ENCODE peak calls at places on chromosome 14, in eight cellular contexts. Q is brain microvascular endothelial cell; O is right lobe of liver; K is naive thymus-derived CD4-positive, alpha-beta T cell; G is fibroblast of lung; Y is ovary; J is lower lobe of right lung; T is upper lobe of right lung. N is an unnamed sample.
A peak's percentile ranks its signal among the peaks of the same experiment; 100 is the strongest.

GRCh38 chr14:80047761-80048160 is 163.5 kb downstream of the DIO2 start:
- DNase-seq in K (no peak), Q (peak; percentile 5), T (no peak), O (no peak), Y (no peak), G (no peak), J (no peak), N (no peak)

GRCh38 chr14:65080954-65081747 is 21.2 kb downstream of the MAX start:
- DNase-seq in O (no peak), Y (no peak), G (no peak), Q (peak; percentile 19), J (no peak), T (no peak), K (no peak), N (no peak)

GRCh38 chr14:33848706-33849454 is 102.0 kb downstream of the EGLN3 start:
- DNase-seq in O (peak; percentile 51), K (no peak), Q (peak; percentile 63), T (no peak), G (peak; percentile 20), J (no peak), Y (no peak), N (peak; percentile 77)

GRCh38 chr14:77053046-77053841 is 24.7 kb upstream of the IRF2BPL start:
- DNase-seq in K (peak; percentile 76), G (peak; percentile 79), T (peak; percentile 90), Q (no peak), Y (peak; percentile 78), O (peak; percentile 78), J (peak; percentile 85), N (peak; percentile 92)

GRCh38 chr14:68401855-68402254 is 391.0 kb downstream of the ZFP36L1 start:
- DNase-seq in O (no peak), G (no peak), Y (no peak), Q (no peak), K (no peak), T (no peak), J (no peak), N (no peak)

GRCh38 chr14:74649167-74649566 is 37.1 kb upstream of the LTBP2 start:
- DNase-seq in K (no peak), O (no peak), Q (no peak), G (no peak), Y (no peak), T (no peak), J (no peak), N (no peak)

GRCh38 chr14:93778856-93779629 is 9.2 kb downstream of the PRIMA1 start:
- DNase-seq in K (no peak), J (no peak), Q (no peak), G (no peak), Y (no peak), O (no peak), T (no peak), N (no peak)

GRCh38 chr14:72906879-72907278 is 13.0 kb upstream of the DPF3 start:
- DNase-seq in T (no peak), Q (no peak), K (no peak), G (no peak), O (no peak), Y (no peak), J (no peak), N (no peak)

GRCh38 chr14:76525106-76525825 is 149.3 kb downstream of the ESRRB start:
- DNase-seq in G (no peak), J (no peak), O (no peak), Q (no peak), T (no peak), Y (no peak), K (no peak), N (no peak)

GRCh38 chr14:94158239-94158888 is 15.8 kb upstream of the PPP4R4 start:
- DNase-seq in O (no peak), T (no peak), Y (no peak), J (no peak), G (no peak), Q (no peak), K (peak; percentile 59), N (no peak)

GRCh38 chr14:100472094-100472455 is 115.1 kb downstream of the BEGAIN start:
- DNase-seq in Q (no peak), O (no peak), Y (no peak), K (no peak), J (no peak), T (no peak), G (no peak), N (no peak)

GRCh38 chr14:29851397-29851796 is 76.2 kb downstream of the PRKD1 start:
- DNase-seq in O (no peak), J (no peak), Q (peak; percentile 3), Y (no peak), K (no peak), G (no peak), T (no peak), N (no peak)

GRCh38 chr14:77848031-77848430 is 48.1 kb downstream of the ADCK1 start:
- DNase-seq in O (no peak), G (peak; percentile 24), J (no peak), Q (no peak), Y (no peak), T (no peak), K (no peak), N (no peak)

GRCh38 chr14:71175491-71175890 is 268.2 kb downstream of the PCNX1 start:
- DNase-seq in T (no peak), G (no peak), O (peak; percentile 38), K (no peak), Y (no peak), Q (no peak), J (no peak), N (peak; percentile 12)

GRCh38 chr14:53947452-53948180 is 9.0 kb downstream of the BMP4 start:
- DNase-seq in G (no peak), T (no peak), Y (no peak), J (no peak), K (no peak), Q (no peak), O (no peak), N (no peak)

GRCh38 chr14:61965030-61965745 is 203.0 kb downstream of the SNAPC1 start:
- DNase-seq in Y (no peak), K (no peak), T (no peak), G (peak; percentile 96), Q (peak; percentile 75), O (no peak), J (no peak), N (no peak)

GRCh38 chr14:38616959-38617358 is 361.1 kb upstream of the CLEC14A start:
- DNase-seq in G (no peak), Q (no peak), K (no peak), T (peak; percentile 63), Y (no peak), J (peak; percentile 60), O (no peak), N (no peak)

GRCh38 chr14:63470877-63471565 is 72.2 kb downstream of the PPP2R5E start:
- DNase-seq in Q (no peak), J (no peak), T (no peak), O (no peak), Y (no peak), G (peak; percentile 85), K (no peak), N (no peak)

GRCh38 chr14:53628747-53629146 is 327.9 kb downstream of the BMP4 start:
- DNase-seq in T (no peak), K (no peak), Q (no peak), J (no peak), O (no peak), G (no peak), Y (no peak), N (no peak)

GRCh38 chr14:77320238-77320935 is at the start of gene POMT2:
- DNase-seq in J (peak; percentile 95), G (peak; percentile 82), T (peak; percentile 97), Q (peak; percentile 89), K (peak; percentile 90), Y (peak; percentile 92), O (peak; percentile 96), N (peak; percentile 97)

GRCh38 chr14:68439741-68440140 is 353.1 kb downstream of the ZFP36L1 start:
- DNase-seq in Q (no peak), Y (no peak), O (no peak), T (no peak), G (no peak), J (no peak), K (no peak), N (no peak)

GRCh38 chr14:69662636-69663321 is 51.4 kb downstream of the SUSD6 start:
- DNase-seq in O (no peak), T (no peak), J (no peak), Y (no peak), G (no peak), K (no peak), Q (no peak), N (no peak)

GRCh38 chr14:69660344-69661193 is 49.2 kb downstream of the SUSD6 start:
- DNase-seq in Y (no peak), O (no peak), K (no peak), Q (no peak), T (no peak), G (no peak), J (no peak), N (no peak)

GRCh38 chr14:69657961-69658360 is 46.6 kb downstream of the SUSD6 start:
- DNase-seq in T (peak; percentile 79), G (peak; percentile 39), J (peak; percentile 74), K (no peak), Y (no peak), Q (no peak), O (peak; percentile 51), N (no peak)

GRCh38 chr14:69661194-69661537 is 49.8 kb downstream of the SUSD6 start:
- DNase-seq in T (no peak), Y (no peak), G (no peak), O (no peak), K (no peak), J (no peak), Q (no peak), N (no peak)

GRCh38 chr14:69658664-69659261 is 47.4 kb downstream of the SUSD6 start:
- DNase-seq in J (no peak), Y (no peak), Q (peak; percentile 33), G (no peak), K (no peak), T (no peak), O (no peak), N (no peak)
- H3K4me3 ChIP-seq in J (peak overlapping the region; percentile 18), Y (no peak overlapping the region), Q (no peak overlapping the region), G (no peak overlapping the region), K (no peak overlapping the region), T (no peak overlapping the region), O (no peak overlapping the region), N (no peak overlapping the region)

GRCh38 chr14:87993485-87993809 is 465 bp upstream of the GALC start:
- DNase-seq in T (no peak), Q (no peak), Y (no peak), K (no peak), O (no peak), J (no peak), G (no peak), N (no peak)
- H3K36me3 ChIP-seq in T (no peaks in the 10 kb centered on the region), Q (no peaks in the 10 kb centered on the region), Y (no peaks in the 10 kb centered on the region), K (no peaks in the 10 kb centered on the region), O (no peaks in the 10 kb centered on the region), J (no peaks in the 10 kb centered on the region), G (no peaks in the 10 kb centered on the region), N (no peaks in the 10 kb centered on the region)

GRCh38 chr14:105062048-105062433 is 3.2 kb downstream of the GPR132 start:
- DNase-seq in T (no peak), Y (no peak), K (no peak), J (no peak), G (no peak), Q (no peak), O (no peak), N (no peak)
- H3K27ac ChIP-seq in T (peak overlapping the region; percentile 80), Y (no peak overlapping the region), K (peak overlapping the region; percentile 96), J (peak overlapping the region; percentile 82), G (no peak overlapping the region), Q (no peak overlapping the region), O (no peak overlapping the region), N (no peak overlapping the region)

DNA sequence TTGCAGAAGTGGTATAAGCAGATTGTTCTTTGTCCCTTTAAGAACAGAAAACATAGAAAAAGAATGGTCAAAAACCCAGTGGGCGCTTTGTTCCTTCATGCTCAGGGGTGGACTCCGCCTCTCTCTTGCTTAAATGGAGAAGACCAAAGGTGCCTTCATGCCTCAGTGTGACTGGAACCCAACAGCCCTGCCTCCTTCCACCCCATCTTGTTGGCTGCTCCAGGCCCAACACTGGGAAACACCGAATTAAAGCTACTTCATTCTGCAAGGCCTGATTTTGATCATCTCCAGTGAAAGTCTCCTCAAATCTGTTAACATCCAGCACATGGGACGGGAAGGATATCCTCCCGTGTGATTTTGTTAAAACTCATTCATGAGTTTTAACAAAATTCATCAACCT is 103.7 kb downstream of the BCL11B start:
- DNase-seq in K (no peak), T (no peak), Y (no peak), J (no peak), Q (no peak), G (no peak), O (no peak), N (no peak)
- H3K4me3 ChIP-seq in K (no peak overlapping the region), T (no peak overlapping the region), Y (no peak overlapping the region), J (no peak overlapping the region), Q (no peak overlapping the region), G (no peak overlapping the region), O (no peak overlapping the region), N (no peak overlapping the region)